ENCODE peak calls at places on chromosome 11, in nine cellular contexts. One of them, this sample, is unnamed.

GRCh38 chr11:70582886-70583641 is 184.7 kb downstream of the CTTN start:
- DNase-seq in AG04450: no peak
- DNase-seq in aorta: peak; percentile 58
- DNase-seq in activated naive CD4-positive, alpha-beta T cell treated with anti-CD3 and anti-CD28 coated beads, Interleukin-2, amount 50 U/mL, for 16 hours: no peak
- DNase-seq in stimulated activated CD8-positive, alpha-beta memory T cell treated with anti-CD3 and anti-CD28 coated beads, Interleukin-4, amount 100 ng/mL, for 1 hour: no peak
- DNase-seq in RWPE2: peak; percentile 42
- DNase-seq in activated T-cell treated with anti-CD3 and anti-CD28 coated beads, Interleukin-2, amount 50 U/mL, for 72 hours: no peak
- DNase-seq in activated T-helper 1 cell treated with Interleukin-2 at 50 U/mL for 16 hours: no peak
- DNase-seq in A673: no peak
- DNase-seq in this sample: no peak

GRCh38 chr11:34850339-34850738 is 65.8 kb downstream of the APIP start:
- DNase-seq in AG04450: no peak
- DNase-seq in aorta: no peak
- DNase-seq in activated naive CD4-positive, alpha-beta T cell treated with anti-CD3 and anti-CD28 coated beads, Interleukin-2, amount 50 U/mL, for 16 hours: no peak
- DNase-seq in stimulated activated CD8-positive, alpha-beta memory T cell treated with anti-CD3 and anti-CD28 coated beads, Interleukin-4, amount 100 ng/mL, for 1 hour: no peak
- DNase-seq in RWPE2: no peak
- DNase-seq in activated T-cell treated with anti-CD3 and anti-CD28 coated beads, Interleukin-2, amount 50 U/mL, for 72 hours: no peak
- DNase-seq in activated T-helper 1 cell treated with Interleukin-2 at 50 U/mL for 16 hours: no peak
- DNase-seq in A673: no peak
- DNase-seq in this sample: peak; percentile 23

GRCh38 chr11:132803436-132803835 is 728.9 kb downstream of the OPCML start:
- DNase-seq in AG04450: no peak
- DNase-seq in aorta: no peak
- DNase-seq in activated naive CD4-positive, alpha-beta T cell treated with anti-CD3 and anti-CD28 coated beads, Interleukin-2, amount 50 U/mL, for 16 hours: no peak
- DNase-seq in stimulated activated CD8-positive, alpha-beta memory T cell treated with anti-CD3 and anti-CD28 coated beads, Interleukin-4, amount 100 ng/mL, for 1 hour: no peak
- DNase-seq in RWPE2: no peak
- DNase-seq in activated T-cell treated with anti-CD3 and anti-CD28 coated beads, Interleukin-2, amount 50 U/mL, for 72 hours: no peak
- DNase-seq in activated T-helper 1 cell treated with Interleukin-2 at 50 U/mL for 16 hours: no peak
- DNase-seq in A673: no peak
- DNase-seq in this sample: no peak

GRCh38 chr11:130585545-130585944 is 137.1 kb downstream of the ADAMTS15 start:
- DNase-seq in AG04450: no peak
- DNase-seq in aorta: no peak
- DNase-seq in activated naive CD4-positive, alpha-beta T cell treated with anti-CD3 and anti-CD28 coated beads, Interleukin-2, amount 50 U/mL, for 16 hours: no peak
- DNase-seq in stimulated activated CD8-positive, alpha-beta memory T cell treated with anti-CD3 and anti-CD28 coated beads, Interleukin-4, amount 100 ng/mL, for 1 hour: no peak
- DNase-seq in RWPE2: no peak
- DNase-seq in activated T-cell treated with anti-CD3 and anti-CD28 coated beads, Interleukin-2, amount 50 U/mL, for 72 hours: no peak
- DNase-seq in activated T-helper 1 cell treated with Interleukin-2 at 50 U/mL for 16 hours: no peak
- DNase-seq in A673: no peak
- DNase-seq in this sample: no peak

GRCh38 chr11:61870429-61871039 is 20.8 kb downstream of the FADS3 start:
- DNase-seq in AG04450: no peak
- DNase-seq in aorta: no peak
- DNase-seq in activated naive CD4-positive, alpha-beta T cell treated with anti-CD3 and anti-CD28 coated beads, Interleukin-2, amount 50 U/mL, for 16 hours: no peak
- DNase-seq in stimulated activated CD8-positive, alpha-beta memory T cell treated with anti-CD3 and anti-CD28 coated beads, Interleukin-4, amount 100 ng/mL, for 1 hour: no peak
- DNase-seq in RWPE2: no peak
- DNase-seq in activated T-cell treated with anti-CD3 and anti-CD28 coated beads, Interleukin-2, amount 50 U/mL, for 72 hours: no peak
- DNase-seq in activated T-helper 1 cell treated with Interleukin-2 at 50 U/mL for 16 hours: no peak
- DNase-seq in A673: peak; percentile 70
- DNase-seq in this sample: no peak

GRCh38 chr11:44078794-44079193 is 12.7 kb downstream of the ACCS start:
- DNase-seq in AG04450: no peak
- DNase-seq in aorta: no peak
- DNase-seq in activated naive CD4-positive, alpha-beta T cell treated with anti-CD3 and anti-CD28 coated beads, Interleukin-2, amount 50 U/mL, for 16 hours: no peak
- DNase-seq in stimulated activated CD8-positive, alpha-beta memory T cell treated with anti-CD3 and anti-CD28 coated beads, Interleukin-4, amount 100 ng/mL, for 1 hour: no peak
- DNase-seq in RWPE2: no peak
- DNase-seq in activated T-cell treated with anti-CD3 and anti-CD28 coated beads, Interleukin-2, amount 50 U/mL, for 72 hours: no peak
- DNase-seq in activated T-helper 1 cell treated with Interleukin-2 at 50 U/mL for 16 hours: no peak
- DNase-seq in A673: no peak
- DNase-seq in this sample: no peak

GRCh38 chr11:2190670-2191471 is 19.3 kb upstream of the TH start:
- DNase-seq in AG04450: no peak
- DNase-seq in aorta: no peak
- DNase-seq in activated naive CD4-positive, alpha-beta T cell treated with anti-CD3 and anti-CD28 coated beads, Interleukin-2, amount 50 U/mL, for 16 hours: no peak
- DNase-seq in stimulated activated CD8-positive, alpha-beta memory T cell treated with anti-CD3 and anti-CD28 coated beads, Interleukin-4, amount 100 ng/mL, for 1 hour: no peak
- DNase-seq in RWPE2: no peak
- DNase-seq in activated T-cell treated with anti-CD3 and anti-CD28 coated beads, Interleukin-2, amount 50 U/mL, for 72 hours: no peak
- DNase-seq in activated T-helper 1 cell treated with Interleukin-2 at 50 U/mL for 16 hours: no peak
- DNase-seq in A673: no peak
- DNase-seq in this sample: no peak

GRCh38 chr11:130121430-130121978 is 38.1 kb upstream of the ST14 start:
- DNase-seq in AG04450: peak; percentile 34
- DNase-seq in aorta: no peak
- DNase-seq in activated naive CD4-positive, alpha-beta T cell treated with anti-CD3 and anti-CD28 coated beads, Interleukin-2, amount 50 U/mL, for 16 hours: no peak
- DNase-seq in stimulated activated CD8-positive, alpha-beta memory T cell treated with anti-CD3 and anti-CD28 coated beads, Interleukin-4, amount 100 ng/mL, for 1 hour: no peak
- DNase-seq in RWPE2: no peak
- DNase-seq in activated T-cell treated with anti-CD3 and anti-CD28 coated beads, Interleukin-2, amount 50 U/mL, for 72 hours: peak; percentile 30
- DNase-seq in activated T-helper 1 cell treated with Interleukin-2 at 50 U/mL for 16 hours: no peak
- DNase-seq in A673: no peak
- DNase-seq in this sample: no peak

GRCh38 chr11:3030289-3031070 is 26.7 kb downstream of the CARS1 start:
- DNase-seq in AG04450: no peak
- DNase-seq in aorta: no peak
- DNase-seq in activated naive CD4-positive, alpha-beta T cell treated with anti-CD3 and anti-CD28 coated beads, Interleukin-2, amount 50 U/mL, for 16 hours: no peak
- DNase-seq in stimulated activated CD8-positive, alpha-beta memory T cell treated with anti-CD3 and anti-CD28 coated beads, Interleukin-4, amount 100 ng/mL, for 1 hour: no peak
- DNase-seq in RWPE2: no peak
- DNase-seq in activated T-cell treated with anti-CD3 and anti-CD28 coated beads, Interleukin-2, amount 50 U/mL, for 72 hours: no peak
- DNase-seq in activated T-helper 1 cell treated with Interleukin-2 at 50 U/mL for 16 hours: no peak
- DNase-seq in A673: no peak
- DNase-seq in this sample: no peak

GRCh38 chr11:115497303-115497702 is 6.9 kb downstream of the CADM1 start:
- DNase-seq in AG04450: no peak
- DNase-seq in aorta: no peak
- DNase-seq in activated naive CD4-positive, alpha-beta T cell treated with anti-CD3 and anti-CD28 coated beads, Interleukin-2, amount 50 U/mL, for 16 hours: no peak
- DNase-seq in stimulated activated CD8-positive, alpha-beta memory T cell treated with anti-CD3 and anti-CD28 coated beads, Interleukin-4, amount 100 ng/mL, for 1 hour: no peak
- DNase-seq in RWPE2: no peak
- DNase-seq in activated T-cell treated with anti-CD3 and anti-CD28 coated beads, Interleukin-2, amount 50 U/mL, for 72 hours: no peak
- DNase-seq in activated T-helper 1 cell treated with Interleukin-2 at 50 U/mL for 16 hours: no peak
- DNase-seq in A673: no peak
- DNase-seq in this sample: no peak

GRCh38 chr11:11916981-11917399 is 75.2 kb downstream of the USP47 start:
- DNase-seq in AG04450: peak; percentile 37
- DNase-seq in aorta: no peak
- DNase-seq in activated naive CD4-positive, alpha-beta T cell treated with anti-CD3 and anti-CD28 coated beads, Interleukin-2, amount 50 U/mL, for 16 hours: no peak
- DNase-seq in stimulated activated CD8-positive, alpha-beta memory T cell treated with anti-CD3 and anti-CD28 coated beads, Interleukin-4, amount 100 ng/mL, for 1 hour: no peak
- DNase-seq in RWPE2: no peak
- DNase-seq in activated T-cell treated with anti-CD3 and anti-CD28 coated beads, Interleukin-2, amount 50 U/mL, for 72 hours: no peak
- DNase-seq in activated T-helper 1 cell treated with Interleukin-2 at 50 U/mL for 16 hours: no peak
- DNase-seq in A673: peak; percentile 9
- DNase-seq in this sample: peak; percentile 11

This sample was measured in hepatocyte.